ENCODE peak calls at places on chromosomes 4 and X, in six cellular contexts. K is endothelial cell of umbilical vein, H is SK-N-SH, C is GM12865, F is AG10803, B is LNCaP clone FGC. X is an unnamed sample.

GRCh38 chr4:164977243-164978164 is at the start of gene TRIM61:
- DNase-seq in K (no peak), H (peak; percentile 11), C (peak; percentile 93), F (peak; percentile 60), B (no peak), X (peak; percentile 89)

GRCh38 chr4:86496094-86497060 is 97.7 kb upstream of the PTPN13 start:
- DNase-seq in K (peak; percentile 45), H (peak; percentile 52), C (peak; percentile 58), F (peak; percentile 63), B (no peak), X (peak; percentile 40)

GRCh38 chrX:139881572-139881971 is 51.3 kb downstream of the ATP11C start:
- DNase-seq in K (peak; percentile 85), H (no peak), C (no peak), F (peak; percentile 65), B (no peak), X (no peak)

GRCh38 chrX:2385224-2385623 is 115.6 kb downstream of the DHRSX start:
- DNase-seq in K (no peak), H (no peak), C (no peak), F (peak; percentile 83), B (no peak), X (no peak)

GRCh38 chrX:136880003-136880451 is 498 bp downstream of the RBMX start:
- DNase-seq in K (no peak), H (peak; percentile 18), C (peak; percentile 41), F (no peak), B (no peak), X (peak; percentile 24)

GRCh38 chr4:7942019-7942556 is 2.4 kb upstream of the AFAP1 start:
- DNase-seq in K (no peak), H (no peak), C (no peak), F (no peak), B (no peak), X (no peak)

GRCh38 chrX:136765957-136766356 is 14.8 kb downstream of the ARHGEF6 start:
- DNase-seq in K (no peak), H (no peak), C (no peak), F (peak; percentile 27), B (no peak), X (no peak)

GRCh38 chr4:13142191-13142590 is 341.9 kb downstream of the RAB28 start:
- DNase-seq in K (no peak), H (no peak), C (no peak), F (no peak), B (no peak), X (no peak)

GRCh38 chr4:4985844-4986243 is 33.4 kb downstream of the CYTL1 start:
- DNase-seq in K (no peak), H (no peak), C (no peak), F (peak; percentile 37), B (no peak), X (no peak)

GRCh38 chr4:102501635-102502382 is 650 bp downstream of the NFKB1 start:
- DNase-seq in K (peak; percentile 63), H (peak; percentile 84), C (peak; percentile 88), F (peak; percentile 88), B (no peak), X (peak; percentile 58)

GRCh38 chrX:128975716-128976115 is 547.6 kb downstream of the SMARCA1 start:
- DNase-seq in K (peak; percentile 3), H (peak; percentile 41), C (peak; percentile 4), F (no peak), B (no peak), X (peak; percentile 36)

GRCh38 chrX:100994352-100995281 is 25.1 kb downstream of the ARL13A start:
- DNase-seq in K (peak; percentile 41), H (no peak), C (peak; percentile 54), F (peak; percentile 42), B (no peak), X (no peak)

GRCh38 chr4:152106781-152107321 is 346.0 kb upstream of the GATB start:
- DNase-seq in K (no peak), H (no peak), C (no peak), F (no peak), B (no peak), X (no peak)

GRCh38 chrX:1412551-1413161 is 20.7 kb upstream of the SLC25A6 start:
- DNase-seq in K (no peak), H (no peak), C (no peak), F (no peak), B (no peak), X (no peak)

GRCh38 chr4:33714971-33715370 is 2529.3 kb downstream of the ARAP2 start:
- DNase-seq in K (no peak), H (no peak), C (no peak), F (no peak), B (no peak), X (no peak)

GRCh38 chrX:108162265-108162664 is 70.7 kb downstream of the ATG4A start:
- DNase-seq in K (no peak), H (no peak), C (no peak), F (no peak), B (no peak), X (no peak)

GRCh38 chr4:105599475-105599874 is 47.1 kb downstream of the ARHGEF38 start:
- DNase-seq in K (no peak), H (no peak), C (no peak), F (no peak), B (no peak), X (no peak)

GRCh38 chr4:184267673-184268573 is 50.2 kb upstream of the ENPP6 start:
- DNase-seq in K (peak; percentile 84), H (no peak), C (peak; percentile 99), F (peak; percentile 96), B (peak; percentile 35), X (peak; percentile 56)

GRCh38 chr4:151781026-151781425 is 20.2 kb upstream of the GATB start:
- DNase-seq in K (no peak), H (no peak), C (no peak), F (no peak), B (no peak), X (peak; percentile 8)

GRCh38 chrX:69759921-69760625 is 144.2 kb downstream of the EDA start:
- DNase-seq in K (no peak), H (no peak), C (no peak), F (no peak), B (no peak), X (no peak)

GRCh38 chr4:38184404-38184803 is 224.2 kb downstream of the PTTG2 start:
- DNase-seq in K (no peak), H (no peak), C (peak; percentile 35), F (no peak), B (no peak), X (no peak)
- TF ChIP-seq CTCF in K (peak; percentile 12), H (peak; percentile 25), C (peak; percentile 21), F (peak; percentile 32), B (no peak), X (peak; percentile 24)

GRCh38 chr4:131304686-131305085 is 1844.4 kb upstream of the PCDH10 start:
- DNase-seq in K (no peak), H (no peak), C (no peak), F (no peak), B (no peak), X (no peak)

GRCh38 chr4:131309628-131310027 is 1839.5 kb upstream of the PCDH10 start:
- DNase-seq in K (no peak), H (no peak), C (peak; percentile 46), F (no peak), B (no peak), X (no peak)
- H3K4me3 ChIP-seq in K (no peak overlapping the region), H (no peak overlapping the region), C (no peak overlapping the region), F (no peak overlapping the region), B (no peak overlapping the region), X (no peak overlapping the region)

DNA sequence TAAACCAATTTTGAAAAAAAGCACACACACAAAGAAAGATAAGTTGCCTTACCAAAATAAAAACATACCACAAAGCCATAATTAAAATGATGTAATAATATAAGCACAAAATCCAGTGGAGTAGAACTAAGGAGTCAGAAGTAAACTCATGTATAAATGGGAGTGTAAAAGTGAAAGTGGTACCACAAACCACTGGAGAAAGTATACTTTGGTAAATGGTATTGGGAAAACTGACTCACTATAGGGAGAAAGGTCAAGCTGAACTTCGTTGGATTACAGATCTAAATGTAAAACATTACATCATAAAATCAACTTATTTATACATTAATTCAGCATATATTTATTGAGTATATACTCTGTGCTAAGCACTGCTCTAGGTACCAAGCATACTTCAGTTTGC is 46.3 kb upstream of the HHIP start:
- DNase-seq in K (peak; percentile 48), H (no peak), C (no peak), F (no peak), B (no peak), X (no peak)
- TF ChIP-seq CTCF in K (no peak), H (no peak), C (no peak), F (no peak), B (no peak), X (no peak)

GRCh38 chr4:82266345-82266744 is 107.4 kb downstream of the HNRNPD start:
- DNase-seq in K (no peak), H (no peak), C (no peak), F (no peak), B (no peak), X (no peak)
- H3K4me3 ChIP-seq in K (no peak overlapping the region), H (no peak overlapping the region), C (no peak overlapping the region), F (no peak overlapping the region), B (no peak overlapping the region), X (no peak overlapping the region)

DNA sequence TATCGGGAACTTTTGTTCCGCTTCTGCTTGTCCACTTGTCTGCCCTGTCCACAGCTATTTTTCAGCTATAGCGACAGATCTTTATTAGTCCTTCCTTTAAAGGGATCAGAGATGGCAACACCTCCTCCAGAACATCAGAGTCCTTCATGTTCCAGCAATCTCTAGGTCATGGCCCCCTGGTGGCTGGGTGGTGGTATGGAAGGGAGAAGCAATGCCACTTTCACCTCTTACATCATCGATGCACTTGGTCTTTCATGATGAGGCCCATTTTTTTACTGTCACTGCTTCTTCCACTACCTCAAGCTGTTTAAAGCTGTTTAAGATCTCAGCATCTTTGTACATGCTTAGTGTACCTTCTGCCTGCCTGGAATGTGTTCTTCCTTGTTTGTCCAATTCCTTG is 106.7 kb downstream of the ARHGAP6 start:
- DNase-seq in K (peak; percentile 1), H (peak; percentile 44), C (peak; percentile 49), F (no peak), B (peak; percentile 22), X (peak; percentile 33)
- TF ChIP-seq CTCF in K (peak; percentile 32), H (peak; percentile 59), C (peak; percentile 29), F (no peak), B (peak; percentile 31), X (peak; percentile 60)

GRCh38 chrX:97524340-97524739 is 640.6 kb downstream of the RPA4 start:
- DNase-seq in K (peak; percentile 18), H (no peak), C (no peak), F (no peak), B (peak; percentile 22), X (no peak)
- H3K4me3 ChIP-seq in K (no peak overlapping the region), H (no peak overlapping the region), C (no peak overlapping the region), F (no peak overlapping the region), B (no peak overlapping the region), X (no peak overlapping the region)

GRCh38 chr4:112284166-112284565 is 1.5 kb downstream of the TIFA start:
- DNase-seq in K (peak; percentile 33), H (no peak), C (peak; percentile 65), F (peak; percentile 51), B (no peak), X (no peak)
- TF ChIP-seq CTCF in K (no peak), H (no peak), C (no peak), F (no peak), B (no peak), X (no peak)

GRCh38 chr4:2837110-2837903 is 6.3 kb upstream of the ADD1 start:
- DNase-seq in K (no peak), H (peak; percentile 25), C (peak; percentile 1), F (no peak), B (no peak), X (no peak)
- H3K4me3 ChIP-seq in K (no peak overlapping the region), H (no peak overlapping the region), C (no peak overlapping the region), F (peak overlapping the region; percentile 29), B (no peak overlapping the region), X (no peak overlapping the region)

X was measured in BE2C.